ENCODE peak calls at places on chromosomes 2 and 18, in eight cellular contexts. One of them, this sample, is unnamed.

GRCh38 chr18:46397174-46397573 is 259.8 kb downstream of the LOXHD1 start:
- ATAC-seq in body of pancreas: no peak
- ATAC-seq in right lobe of liver: no peak
- ATAC-seq in GM12878: no peak
- ATAC-seq in CD8-positive, alpha-beta T cell: no peak
- ATAC-seq in heart right ventricle: no peak
- ATAC-seq in HCT116: no peak
- ATAC-seq in lower lobe of right lung: no peak
- ATAC-seq in this sample: no peak

GRCh38 chr2:1707771-1708351 is 36.5 kb downstream of the PXDN start:
- ATAC-seq in body of pancreas: peak; percentile 64
- ATAC-seq in right lobe of liver: peak; percentile 73
- ATAC-seq in GM12878: no peak
- ATAC-seq in CD8-positive, alpha-beta T cell: no peak
- ATAC-seq in heart right ventricle: peak; percentile 92
- ATAC-seq in HCT116: no peak
- ATAC-seq in lower lobe of right lung: peak; percentile 90
- ATAC-seq in this sample: peak; percentile 91

GRCh38 chr18:9825571-9826073 is 60.2 kb upstream of the TXNDC2 start:
- ATAC-seq in body of pancreas: peak; percentile 88
- ATAC-seq in right lobe of liver: peak; percentile 73
- ATAC-seq in GM12878: no peak
- ATAC-seq in CD8-positive, alpha-beta T cell: no peak
- ATAC-seq in heart right ventricle: peak; percentile 74
- ATAC-seq in HCT116: peak; percentile 63
- ATAC-seq in lower lobe of right lung: peak; percentile 89
- ATAC-seq in this sample: peak; percentile 73

GRCh38 chr2:24768601-24769000 is 24.6 kb downstream of the PTRHD1 start:
- ATAC-seq in body of pancreas: no peak
- ATAC-seq in right lobe of liver: no peak
- ATAC-seq in GM12878: no peak
- ATAC-seq in CD8-positive, alpha-beta T cell: no peak
- ATAC-seq in heart right ventricle: peak; percentile 61
- ATAC-seq in HCT116: no peak
- ATAC-seq in lower lobe of right lung: no peak
- ATAC-seq in this sample: peak; percentile 68

GRCh38 chr2:176488446-176488845 is 219.2 kb downstream of the MTX2 start:
- ATAC-seq in body of pancreas: no peak
- ATAC-seq in right lobe of liver: no peak
- ATAC-seq in GM12878: no peak
- ATAC-seq in CD8-positive, alpha-beta T cell: no peak
- ATAC-seq in heart right ventricle: no peak
- ATAC-seq in HCT116: no peak
- ATAC-seq in lower lobe of right lung: no peak
- ATAC-seq in this sample: no peak

GRCh38 chr2:198072655-198073054 is 268.3 kb downstream of the PLCL1 start:
- ATAC-seq in body of pancreas: no peak
- ATAC-seq in right lobe of liver: no peak
- ATAC-seq in GM12878: no peak
- ATAC-seq in CD8-positive, alpha-beta T cell: no peak
- ATAC-seq in heart right ventricle: no peak
- ATAC-seq in HCT116: no peak
- ATAC-seq in lower lobe of right lung: no peak
- ATAC-seq in this sample: no peak

GRCh38 chr2:147844691-147845607 is at the start of gene ACVR2A:
- ATAC-seq in body of pancreas: peak; percentile 51
- ATAC-seq in right lobe of liver: peak; percentile 36
- ATAC-seq in GM12878: peak; percentile 81
- ATAC-seq in CD8-positive, alpha-beta T cell: peak; percentile 24
- ATAC-seq in heart right ventricle: peak; percentile 24
- ATAC-seq in HCT116: peak; percentile 57
- ATAC-seq in lower lobe of right lung: peak; percentile 53
- ATAC-seq in this sample: peak; percentile 53

GRCh38 chr2:149036507-149037293 is 1.8 kb upstream of the LYPD6B start:
- ATAC-seq in body of pancreas: no peak
- ATAC-seq in right lobe of liver: no peak
- ATAC-seq in GM12878: no peak
- ATAC-seq in CD8-positive, alpha-beta T cell: no peak
- ATAC-seq in heart right ventricle: no peak
- ATAC-seq in HCT116: no peak
- ATAC-seq in lower lobe of right lung: no peak
- ATAC-seq in this sample: no peak

GRCh38 chr18:80229342-80229741 is 18.0 kb downstream of the PARD6G start:
- ATAC-seq in body of pancreas: no peak
- ATAC-seq in right lobe of liver: no peak
- ATAC-seq in GM12878: no peak
- ATAC-seq in CD8-positive, alpha-beta T cell: no peak
- ATAC-seq in heart right ventricle: no peak
- ATAC-seq in HCT116: no peak
- ATAC-seq in lower lobe of right lung: no peak
- ATAC-seq in this sample: no peak

GRCh38 chr2:65299246-65299645 is 71.6 kb downstream of the ACTR2 start:
- ATAC-seq in body of pancreas: no peak
- ATAC-seq in right lobe of liver: no peak
- ATAC-seq in GM12878: peak; percentile 55
- ATAC-seq in CD8-positive, alpha-beta T cell: no peak
- ATAC-seq in heart right ventricle: no peak
- ATAC-seq in HCT116: no peak
- ATAC-seq in lower lobe of right lung: no peak
- ATAC-seq in this sample: no peak

GRCh38 chr2:184199274-184199673 is 399.1 kb upstream of the ZNF804A start:
- ATAC-seq in body of pancreas: no peak
- ATAC-seq in right lobe of liver: no peak
- ATAC-seq in GM12878: no peak
- ATAC-seq in CD8-positive, alpha-beta T cell: no peak
- ATAC-seq in heart right ventricle: no peak
- ATAC-seq in HCT116: no peak
- ATAC-seq in lower lobe of right lung: no peak
- ATAC-seq in this sample: no peak

GRCh38 chr2:66925128-66925527 is 472.0 kb upstream of the ETAA1 start:
- ATAC-seq in body of pancreas: peak; percentile 60
- ATAC-seq in right lobe of liver: no peak
- ATAC-seq in GM12878: no peak
- ATAC-seq in CD8-positive, alpha-beta T cell: no peak
- ATAC-seq in heart right ventricle: no peak
- ATAC-seq in HCT116: no peak
- ATAC-seq in lower lobe of right lung: no peak
- ATAC-seq in this sample: no peak

GRCh38 chr2:235577404-235578330 is 83.8 kb downstream of the AGAP1 start:
- ATAC-seq in body of pancreas: peak; percentile 63
- ATAC-seq in right lobe of liver: peak; percentile 81
- ATAC-seq in GM12878: no peak
- ATAC-seq in CD8-positive, alpha-beta T cell: no peak
- ATAC-seq in heart right ventricle: peak; percentile 80
- ATAC-seq in HCT116: no peak
- ATAC-seq in lower lobe of right lung: no peak
- ATAC-seq in this sample: peak; percentile 31

GRCh38 chr2:158184001-158184400 is 82.3 kb downstream of the UPP2 start:
- ATAC-seq in body of pancreas: no peak
- ATAC-seq in right lobe of liver: no peak
- ATAC-seq in GM12878: no peak
- ATAC-seq in CD8-positive, alpha-beta T cell: no peak
- ATAC-seq in heart right ventricle: no peak
- ATAC-seq in HCT116: no peak
- ATAC-seq in lower lobe of right lung: no peak
- ATAC-seq in this sample: no peak

GRCh38 chr2:231533086-231533776 is 3.0 kb upstream of the NMUR1 start:
- ATAC-seq in body of pancreas: no peak
- ATAC-seq in right lobe of liver: no peak
- ATAC-seq in GM12878: no peak
- ATAC-seq in CD8-positive, alpha-beta T cell: no peak
- ATAC-seq in heart right ventricle: no peak
- ATAC-seq in HCT116: no peak
- ATAC-seq in lower lobe of right lung: no peak
- ATAC-seq in this sample: no peak

GRCh38 chr2:46339676-46340459 is 42.7 kb downstream of the EPAS1 start:
- ATAC-seq in body of pancreas: peak; percentile 42
- ATAC-seq in right lobe of liver: peak; percentile 49
- ATAC-seq in GM12878: no peak
- ATAC-seq in CD8-positive, alpha-beta T cell: no peak
- ATAC-seq in heart right ventricle: peak; percentile 55
- ATAC-seq in HCT116: no peak
- ATAC-seq in lower lobe of right lung: no peak
- ATAC-seq in this sample: peak; percentile 42

GRCh38 chr2:84888401-84889276 is 7.8 kb upstream of the TRABD2A start:
- ATAC-seq in body of pancreas: peak; percentile 59
- ATAC-seq in right lobe of liver: peak; percentile 77
- ATAC-seq in GM12878: peak; percentile 99
- ATAC-seq in CD8-positive, alpha-beta T cell: peak; percentile 96
- ATAC-seq in heart right ventricle: peak; percentile 84
- ATAC-seq in HCT116: no peak
- ATAC-seq in lower lobe of right lung: peak; percentile 96
- ATAC-seq in this sample: peak; percentile 80

GRCh38 chr2:145652051-145652450 is 1132.1 kb upstream of the ZEB2 start:
- ATAC-seq in body of pancreas: no peak
- ATAC-seq in right lobe of liver: no peak
- ATAC-seq in GM12878: no peak
- ATAC-seq in CD8-positive, alpha-beta T cell: no peak
- ATAC-seq in heart right ventricle: no peak
- ATAC-seq in HCT116: no peak
- ATAC-seq in lower lobe of right lung: no peak
- ATAC-seq in this sample: no peak

GRCh38 chr18:53909668-53910067 is 314.8 kb downstream of the MBD2 start:
- ATAC-seq in body of pancreas: no peak
- ATAC-seq in right lobe of liver: no peak
- ATAC-seq in GM12878: peak; percentile 91
- ATAC-seq in CD8-positive, alpha-beta T cell: no peak
- ATAC-seq in heart right ventricle: no peak
- ATAC-seq in HCT116: peak; percentile 63
- ATAC-seq in lower lobe of right lung: no peak
- ATAC-seq in this sample: no peak

GRCh38 chr18:42458226-42458625 is 503.2 kb downstream of the PIK3C3 start:
- ATAC-seq in body of pancreas: no peak
- ATAC-seq in right lobe of liver: no peak
- ATAC-seq in GM12878: no peak
- ATAC-seq in CD8-positive, alpha-beta T cell: no peak
- ATAC-seq in heart right ventricle: no peak
- ATAC-seq in HCT116: no peak
- ATAC-seq in lower lobe of right lung: no peak
- ATAC-seq in this sample: no peak
- H3K27me3 ChIP-seq in body of pancreas: no peaks in the 10 kb centered on the region
- H3K27me3 ChIP-seq in right lobe of liver: no peaks in the 10 kb centered on the region
- H3K27me3 ChIP-seq in GM12878: no peaks in the 10 kb centered on the region
- H3K27me3 ChIP-seq in CD8-positive, alpha-beta T cell: no peaks in the 10 kb centered on the region
- H3K27me3 ChIP-seq in heart right ventricle: no peaks in the 10 kb centered on the region
- H3K27me3 ChIP-seq in HCT116: no peaks in the 10 kb centered on the region
- H3K27me3 ChIP-seq in lower lobe of right lung: no peaks in the 10 kb centered on the region
- H3K27me3 ChIP-seq in this sample: no peaks in the 10 kb centered on the region

DNA sequence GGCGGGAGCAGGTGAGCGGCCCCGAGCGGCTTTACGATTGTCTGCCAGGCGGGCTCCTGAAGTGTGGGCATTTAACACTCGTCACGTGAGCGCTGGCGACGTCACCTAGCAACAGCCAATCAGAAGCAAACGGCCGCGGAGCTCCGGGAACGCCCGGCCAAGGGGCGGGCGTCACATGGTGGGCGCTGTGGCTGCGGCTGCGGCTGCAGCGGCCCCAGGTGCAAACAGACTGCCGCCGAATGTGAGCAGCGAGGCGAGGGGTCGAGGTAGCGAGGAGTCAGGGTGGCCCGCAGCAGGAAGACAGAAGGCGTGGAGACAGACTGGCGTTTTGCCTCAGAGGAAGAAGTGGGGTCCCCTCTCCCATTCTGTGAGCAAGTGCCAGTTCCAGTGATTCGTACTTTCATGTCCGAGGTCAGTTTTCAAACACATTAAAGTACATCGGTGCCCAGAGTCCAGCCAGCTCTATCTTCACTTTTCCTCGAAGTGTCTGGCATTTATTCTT is at the start of gene DLX2:
- ATAC-seq in body of pancreas: peak; percentile 66
- ATAC-seq in right lobe of liver: peak; percentile 62
- ATAC-seq in GM12878: peak; percentile 82
- ATAC-seq in CD8-positive, alpha-beta T cell: peak; percentile 19
- ATAC-seq in heart right ventricle: peak; percentile 56
- ATAC-seq in HCT116: peak; percentile 71
- ATAC-seq in lower lobe of right lung: peak; percentile 76
- ATAC-seq in this sample: peak; percentile 47
- H3K27me3 ChIP-seq in body of pancreas: peaks cover 13% of the 10 kb centered on the region
- H3K27me3 ChIP-seq in right lobe of liver: peaks cover 92% of the 10 kb centered on the region
- H3K27me3 ChIP-seq in GM12878: peaks cover 37% of the 10 kb centered on the region
- H3K27me3 ChIP-seq in CD8-positive, alpha-beta T cell: peaks cover 89% of the 10 kb centered on the region
- H3K27me3 ChIP-seq in heart right ventricle: peaks cover 100% of the 10 kb centered on the region
- H3K27me3 ChIP-seq in HCT116: no peaks in the 10 kb centered on the region
- H3K27me3 ChIP-seq in lower lobe of right lung: peaks cover 100% of the 10 kb centered on the region
- H3K27me3 ChIP-seq in this sample: peaks cover 100% of the 10 kb centered on the region

GRCh38 chr2:138779451-138780440 is at the start of gene NXPH2:
- ATAC-seq in body of pancreas: peak; percentile 40
- ATAC-seq in right lobe of liver: peak; percentile 33
- ATAC-seq in GM12878: no peak
- ATAC-seq in CD8-positive, alpha-beta T cell: no peak
- ATAC-seq in heart right ventricle: no peak
- ATAC-seq in HCT116: no peak
- ATAC-seq in lower lobe of right lung: peak; percentile 20
- ATAC-seq in this sample: no peak
- H3K27me3 ChIP-seq in body of pancreas: no peaks in the 10 kb centered on the region
- H3K27me3 ChIP-seq in right lobe of liver: peaks cover 17% of the 10 kb centered on the region
- H3K27me3 ChIP-seq in GM12878: peaks cover 13% of the 10 kb centered on the region
- H3K27me3 ChIP-seq in CD8-positive, alpha-beta T cell: no peaks in the 10 kb centered on the region
- H3K27me3 ChIP-seq in heart right ventricle: peaks cover 50% of the 10 kb centered on the region
- H3K27me3 ChIP-seq in HCT116: no peaks in the 10 kb centered on the region
- H3K27me3 ChIP-seq in lower lobe of right lung: peaks cover 58% of the 10 kb centered on the region
- H3K27me3 ChIP-seq in this sample: peaks cover 73% of the 10 kb centered on the region

GRCh38 chr2:174681099-174681982 is 82.9 kb downstream of the CHRNA1 start:
- ATAC-seq in body of pancreas: peak; percentile 30
- ATAC-seq in right lobe of liver: no peak
- ATAC-seq in GM12878: no peak
- ATAC-seq in CD8-positive, alpha-beta T cell: no peak
- ATAC-seq in heart right ventricle: peak; percentile 43
- ATAC-seq in HCT116: no peak
- ATAC-seq in lower lobe of right lung: peak; percentile 14
- ATAC-seq in this sample: no peak
- H3K27me3 ChIP-seq in body of pancreas: no peaks in the 10 kb centered on the region
- H3K27me3 ChIP-seq in right lobe of liver: peaks cover 11% of the 10 kb centered on the region
- H3K27me3 ChIP-seq in GM12878: no peaks in the 10 kb centered on the region
- H3K27me3 ChIP-seq in CD8-positive, alpha-beta T cell: no peaks in the 10 kb centered on the region
- H3K27me3 ChIP-seq in heart right ventricle: no peaks in the 10 kb centered on the region
- H3K27me3 ChIP-seq in HCT116: peaks cover 14% of the 10 kb centered on the region
- H3K27me3 ChIP-seq in lower lobe of right lung: no peaks in the 10 kb centered on the region
- H3K27me3 ChIP-seq in this sample: no peaks in the 10 kb centered on the region

GRCh38 chr18:3584266-3584665 is 134.3 kb downstream of the TGIF1 start:
- ATAC-seq in body of pancreas: no peak
- ATAC-seq in right lobe of liver: no peak
- ATAC-seq in GM12878: no peak
- ATAC-seq in CD8-positive, alpha-beta T cell: no peak
- ATAC-seq in heart right ventricle: no peak
- ATAC-seq in HCT116: no peak
- ATAC-seq in lower lobe of right lung: no peak
- ATAC-seq in this sample: no peak
- H3K27me3 ChIP-seq in body of pancreas: no peaks in the 10 kb centered on the region
- H3K27me3 ChIP-seq in right lobe of liver: no peaks in the 10 kb centered on the region
- H3K27me3 ChIP-seq in GM12878: no peaks in the 10 kb centered on the region
- H3K27me3 ChIP-seq in CD8-positive, alpha-beta T cell: no peaks in the 10 kb centered on the region
- H3K27me3 ChIP-seq in heart right ventricle: no peaks in the 10 kb centered on the region
- H3K27me3 ChIP-seq in HCT116: no peaks in the 10 kb centered on the region
- H3K27me3 ChIP-seq in lower lobe of right lung: no peaks in the 10 kb centered on the region
- H3K27me3 ChIP-seq in this sample: no peaks in the 10 kb centered on the region

GRCh38 chr18:33558529-33558928 is 19.5 kb upstream of the ASXL3 start:
- ATAC-seq in body of pancreas: no peak
- ATAC-seq in right lobe of liver: no peak
- ATAC-seq in GM12878: no peak
- ATAC-seq in CD8-positive, alpha-beta T cell: no peak
- ATAC-seq in heart right ventricle: no peak
- ATAC-seq in HCT116: no peak
- ATAC-seq in lower lobe of right lung: no peak
- ATAC-seq in this sample: no peak
- H3K27me3 ChIP-seq in body of pancreas: no peaks in the 10 kb centered on the region
- H3K27me3 ChIP-seq in right lobe of liver: no peaks in the 10 kb centered on the region
- H3K27me3 ChIP-seq in GM12878: no peaks in the 10 kb centered on the region
- H3K27me3 ChIP-seq in CD8-positive, alpha-beta T cell: no peaks in the 10 kb centered on the region
- H3K27me3 ChIP-seq in heart right ventricle: no peaks in the 10 kb centered on the region
- H3K27me3 ChIP-seq in HCT116: no peaks in the 10 kb centered on the region
- H3K27me3 ChIP-seq in lower lobe of right lung: no peaks in the 10 kb centered on the region
- H3K27me3 ChIP-seq in this sample: no peaks in the 10 kb centered on the region